ENCODE peak calls at places on chromosomes 13 and 19, in five cellular contexts. W is left lung, U is K562, V is heart left ventricle, J is HCT116. X is an unnamed sample. For H3K4me1, the result is how much of the 10 kb centered on the place peaks cover.

GRCh38 chr13:62293081-62293480 is 877.4 kb upstream of the PCDH20 start:
- DNase-seq in W (no peak), U (no peak), V (no peak), J (no peak), X (no peak)

GRCh38 chr13:24361852-24362366 is 52.5 kb downstream of the C1QTNF9 start:
- DNase-seq in W (no peak), U (no peak), V (no peak), J (no peak), X (no peak)

GRCh38 chr13:51838235-51838846 is 6.6 kb downstream of the TMEM272 start:
- DNase-seq in W (no peak), U (no peak), V (no peak), J (no peak), X (no peak)

GRCh38 chr13:21060063-21060826 is 1.1 kb downstream of the LATS2 start:
- DNase-seq in W (peak), U (no peak), V (peak), J (no peak), X (peak)

GRCh38 chr13:75489502-75490263 is 7.7 kb upstream of the TBC1D4 start:
- DNase-seq in W (peak), U (no peak), V (no peak), J (no peak), X (peak)

GRCh38 chr19:33171916-33172359 is 22.2 kb upstream of the LRP3 start:
- DNase-seq in W (no peak), U (no peak), V (no peak), J (no peak), X (no peak)

GRCh38 chr19:19101540-19101939 is 36.7 kb downstream of the TMEM161A start:
- DNase-seq in W (no peak), U (no peak), V (no peak), J (no peak), X (no peak)

GRCh38 chr13:27036236-27036981 is 135.2 kb downstream of the USP12 start:
- DNase-seq in W (no peak), U (no peak), V (no peak), J (peak), X (peak)

GRCh38 chr13:74197686-74198085 is 63.5 kb upstream of the KLF12 start:
- DNase-seq in W (no peak), U (no peak), V (no peak), J (no peak), X (no peak)

GRCh38 chr13:23608704-23609413 is 38.6 kb downstream of the TNFRSF19 start:
- DNase-seq in W (peak), U (no peak), V (peak), J (no peak), X (peak)

GRCh38 chr19:16569609-16570320 is 2.5 kb downstream of the SLC35E1 start:
- DNase-seq in W (no peak), U (no peak), V (no peak), J (no peak), X (no peak)

GRCh38 chr13:89650226-89650625 is 1697.3 kb upstream of the MIR17HG start:
- DNase-seq in W (no peak), U (no peak), V (no peak), J (no peak), X (no peak)

GRCh38 chr19:18203408-18203862 is 407 bp downstream of the RAB3A start:
- DNase-seq in W (peak), U (peak), V (no peak), J (no peak), X (no peak)

GRCh38 chr19:18590273-18591272 is 2.0 kb downstream of the REX1BD start:
- DNase-seq in W (no peak), U (peak), V (peak), J (peak), X (peak)

GRCh38 chr13:108155185-108156106 is 59.9 kb downstream of the LIG4 start:
- DNase-seq in W (peak), U (peak), V (peak), J (peak), X (peak)

GRCh38 chr19:55115446-55116065 is 1.9 kb downstream of the PPP1R12C start:
- DNase-seq in W (no peak), U (peak), V (peak), J (no peak), X (no peak)

GRCh38 chr19:33446156-33446917 is 72.8 kb downstream of the CEBPG start:
- DNase-seq in W (peak), U (no peak), V (no peak), J (no peak), X (no peak)

GRCh38 chr13:93304868-93305613 is 78.4 kb downstream of the GPC6 start:
- DNase-seq in W (no peak), U (no peak), V (no peak), J (no peak), X (no peak)

GRCh38 chr19:35846038-35846668 is 6.2 kb downstream of the NPHS1 start:
- DNase-seq in W (no peak), U (no peak), V (no peak), J (no peak), X (no peak)

GRCh38 chr13:66353664-66354063 is 876.5 kb downstream of the PCDH9 start:
- DNase-seq in W (no peak), U (no peak), V (no peak), J (no peak), X (peak)

GRCh38 chr13:106274551-106275208 is 260.8 kb downstream of the EFNB2 start:
- DNase-seq in W (no peak), U (no peak), V (no peak), J (no peak), X (no peak)

GRCh38 chr13:39189778-39190177 is 151.5 kb downstream of the NHLRC3 start:
- DNase-seq in W (no peak), U (no peak), V (no peak), J (no peak), X (no peak)

GRCh38 chr13:44108345-44108858 is 228.7 kb downstream of the LACC1 start:
- DNase-seq in W (no peak), U (no peak), V (peak), J (no peak), X (no peak)

GRCh38 chr13:109425821-109426689 is 360.3 kb downstream of the IRS2 start:
- DNase-seq in W (no peak), U (no peak), V (no peak), J (no peak), X (no peak)

GRCh38 chr19:35712910-35713845 is 4.6 kb upstream of the KMT2B start:
- DNase-seq in W (no peak), U (peak), V (no peak), J (no peak), X (no peak)

GRCh38 chr19:33724723-33725060 is 72.0 kb upstream of the KCTD15 start:
- DNase-seq in W (no peak), U (no peak), V (no peak), J (no peak), X (no peak)

GRCh38 chr13:76379341-76380105 is 506.7 kb downstream of the KCTD12 start:
- DNase-seq in W (no peak), U (no peak), V (no peak), J (no peak), X (no peak)

GRCh38 chr19:12796146-12797071 is 5.1 kb downstream of the JUNB start:
- DNase-seq in W (peak), U (peak), V (peak), J (no peak), X (peak)

GRCh38 chr13:28421674-28422410 is 73.1 kb downstream of the FLT1 start:
- DNase-seq in W (no peak), U (no peak), V (no peak), J (no peak), X (no peak)

GRCh38 chr13:108213946-108214345 is 1.4 kb downstream of the LIG4 start:
- DNase-seq in W (no peak), U (no peak), V (no peak), J (no peak), X (no peak)

GRCh38 chr19:6211632-6212402 is 68.0 kb downstream of the MLLT1 start:
- DNase-seq in W (peak), U (no peak), V (peak), J (no peak), X (no peak)

GRCh38 chr13:102617697-102618350 is 21.0 kb downstream of the TPP2 start:
- DNase-seq in W (no peak), U (no peak), V (no peak), J (no peak), X (no peak)

GRCh38 chr13:30735025-30735967 is at the start of gene ALOX5AP:
- DNase-seq in W (peak), U (no peak), V (no peak), J (no peak), X (no peak)

GRCh38 chr13:114132419-114133121 is at the start of gene RASA3:
- DNase-seq in W (peak), U (peak), V (peak), J (peak), X (peak)

GRCh38 chr19:7611541-7612279 is 16.0 kb downstream of the CAMSAP3 start:
- DNase-seq in W (no peak), U (peak), V (no peak), J (no peak), X (no peak)

GRCh38 chr19:55076321-55076720 is 652 bp downstream of the EPS8L1 start:
- DNase-seq in W (no peak), U (no peak), V (no peak), J (no peak), X (no peak)

DNA sequence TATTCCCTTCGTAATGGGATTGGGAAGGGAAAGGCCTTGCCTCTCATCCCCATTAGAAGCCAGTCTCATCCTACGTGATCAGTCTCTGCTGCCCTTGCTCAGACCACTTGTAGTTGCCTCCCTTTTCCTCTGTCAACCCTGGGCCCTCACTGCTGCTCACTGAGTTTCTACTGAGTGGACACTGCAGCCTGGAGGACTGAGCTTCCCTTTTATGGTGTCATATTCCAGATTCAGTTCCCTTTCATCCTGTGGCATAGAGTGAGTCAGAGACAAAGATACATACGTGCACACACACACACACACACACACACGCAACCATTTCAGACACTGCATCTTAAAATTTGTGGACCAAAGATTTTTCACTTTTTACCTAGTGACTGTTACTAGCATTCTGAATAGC is 56.6 kb downstream of the COG3 start:
- DNase-seq in W (no peak), U (no peak), V (no peak), J (no peak), X (peak)
- TF ChIP-seq CTCF in W (no peak), U (no peak), V (no peak), J (no peak), X (no peak)

DNA sequence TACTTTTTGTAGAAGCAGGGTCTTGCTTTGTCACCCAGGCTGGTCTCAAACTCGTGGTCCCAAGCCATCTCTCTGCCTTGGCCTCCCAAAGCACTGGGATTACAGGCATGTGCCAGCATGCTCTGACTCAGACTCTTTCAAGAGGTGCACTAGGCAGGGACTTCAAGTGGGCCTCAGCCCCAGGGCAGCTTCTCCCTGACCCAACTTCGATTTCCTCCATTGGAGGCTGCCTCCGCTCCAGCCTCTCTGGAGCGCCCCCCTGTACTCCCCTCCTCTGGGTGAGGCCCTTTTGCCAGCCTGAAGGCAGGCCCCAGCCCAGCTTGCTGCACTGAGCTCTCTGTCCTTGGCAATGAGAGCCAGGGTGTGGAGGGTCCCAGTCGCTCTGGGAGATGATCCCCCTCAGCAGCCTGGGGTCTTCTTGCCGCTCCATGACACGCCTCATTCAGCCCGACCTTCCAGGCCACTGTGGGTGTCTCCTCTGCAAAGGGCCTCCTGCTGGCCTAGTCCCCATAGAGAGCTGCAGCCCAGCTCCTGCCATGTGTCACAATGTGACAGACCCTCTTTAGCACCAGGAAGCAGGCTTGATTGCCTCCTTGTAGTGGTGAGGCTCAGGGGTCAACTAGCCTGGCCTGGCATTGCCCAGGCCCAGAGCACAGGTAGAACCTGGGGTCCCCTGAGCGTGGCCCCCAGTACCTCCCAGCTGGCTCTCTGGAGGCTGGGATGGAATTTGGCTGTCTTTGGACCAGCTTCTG is 16.4 kb downstream of the CARM1 start:
- DNase-seq in W (no peak), U (no peak), V (no peak), J (no peak), X (no peak)
- H3K4me1 ChIP-seq in W (under half), U (half or more), V (under half), J (half or more), X (under half)

GRCh38 chr19:791605-792360 is 5.5 kb upstream of the PTBP1 start:
- DNase-seq in W (no peak), U (peak), V (no peak), J (no peak), X (peak)
- H3K27ac ChIP-seq in W (peak), U (peak), V (peak), J (no peak), X (peak)

GRCh38 chr19:38384209-38385027 is 3.4 kb downstream of the GGN start:
- DNase-seq in W (no peak), U (peak), V (no peak), J (no peak), X (peak)
- TF ChIP-seq CTCF in W (no peak), U (peak), V (no peak), J (peak), X (peak)

GRCh38 chr19:2638417-2638940 is 64.0 kb downstream of the GNG7 start:
- DNase-seq in W (no peak), U (no peak), V (no peak), J (no peak), X (no peak)

GRCh38 chr19:2636142-2636896 is 66.2 kb downstream of the GNG7 start:
- DNase-seq in W (no peak), U (no peak), V (peak), J (no peak), X (no peak)

GRCh38 chr19:2634960-2635359 is 67.5 kb downstream of the GNG7 start:
- DNase-seq in W (no peak), U (no peak), V (no peak), J (no peak), X (no peak)

GRCh38 chr19:2634228-2634951 is 68.1 kb downstream of the GNG7 start:
- DNase-seq in W (peak), U (no peak), V (peak), J (no peak), X (peak)

DNA sequence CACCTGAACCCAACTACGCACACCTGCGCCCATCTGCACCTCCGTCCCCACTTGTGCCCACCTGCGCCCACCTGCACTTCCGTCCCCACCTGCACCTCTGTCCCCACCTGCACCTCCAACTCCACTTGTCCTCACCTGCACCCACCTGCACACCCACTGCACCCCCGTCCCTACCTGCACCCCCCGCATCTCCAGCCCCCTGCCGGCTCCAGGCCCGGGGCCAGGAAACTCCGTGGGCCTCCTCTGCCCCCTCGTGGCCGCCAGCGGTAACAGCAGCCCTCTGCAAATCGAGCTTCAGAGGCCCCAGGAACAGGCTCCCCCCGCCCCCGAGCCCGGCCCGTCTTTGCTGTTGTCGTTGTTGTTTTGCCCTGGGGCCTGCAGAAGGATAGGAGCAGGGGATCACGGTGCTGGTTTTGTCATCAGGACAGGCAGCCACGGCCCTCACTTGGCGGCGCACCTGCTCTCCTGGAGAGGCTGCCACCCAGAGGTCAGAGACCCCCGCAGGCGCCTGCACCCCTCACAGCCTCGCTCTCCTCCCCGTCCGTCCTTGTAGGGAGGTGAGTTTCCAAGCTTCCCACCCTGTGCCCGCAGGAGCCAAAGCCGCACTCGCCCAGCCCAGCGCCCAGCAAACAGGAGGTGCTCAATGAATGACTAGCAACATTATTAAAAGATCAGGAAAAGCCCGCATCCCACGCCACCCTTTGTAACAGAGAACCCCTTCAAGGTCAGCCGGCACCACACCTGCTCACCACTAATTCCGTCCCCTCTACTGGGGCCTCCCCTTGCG is 65.4 kb downstream of the GNG7 start:
- DNase-seq in W (peak), U (peak), V (no peak), J (no peak), X (peak)
- H3K4me1 ChIP-seq in W (half or more), U (under half), V (under half), J (under half), X (under half)

X was measured in cardiac muscle cell.